ENCODE peak calls at places on chromosomes 1 and 21, in five cellular contexts. S, C, Z, T and N are unnamed samples.

GRCh38 chr1:186875874-186876273 is 47.1 kb downstream of the PLA2G4A start:
- DNase-seq in T (no peak), S (no peak), Z (no peak), C (no peak), N (no peak)

GRCh38 chr1:153308540-153308939 is 4.2 kb downstream of the PGLYRP3 start:
- DNase-seq in T (no peak), Z (no peak), C (no peak), S (no peak), N (no peak)

GRCh38 chr1:6310116-6310848 is 49.4 kb upstream of the GPR153 start:
- DNase-seq in T (no peak), Z (no peak), C (no peak), S (no peak), N (no peak)

GRCh38 chr21:25750085-25750484 is 15.3 kb downstream of the GABPA start:
- DNase-seq in Z (no peak), C (no peak), S (no peak), T (no peak), N (no peak)

GRCh38 chr1:43439781-43440180 is 13.9 kb downstream of the HYI start:
- DNase-seq in C (no peak), Z (no peak), T (no peak), S (no peak), N (no peak)

GRCh38 chr1:19533626-19534025 is 48.3 kb upstream of the CAPZB start:
- DNase-seq in C (no peak), Z (no peak), T (no peak), S (no peak), N (no peak)

GRCh38 chr1:203506821-203507220 is 12.9 kb downstream of the OPTC start:
- DNase-seq in S (no peak), T (peak), C (no peak), Z (no peak), N (no peak)

GRCh38 chr1:50416553-50417453 is 6.4 kb downstream of the DMRTA2 start:
- DNase-seq in C (no peak), S (no peak), Z (no peak), T (no peak), N (no peak)

GRCh38 chr1:116386042-116386441 is 13.0 kb downstream of the ATP1A1 start:
- DNase-seq in C (no peak), T (no peak), S (no peak), Z (no peak), N (no peak)

GRCh38 chr1:4515727-4516289 is 138.6 kb upstream of the AJAP1 start:
- DNase-seq in Z (no peak), C (no peak), T (no peak), S (no peak), N (no peak)

GRCh38 chr1:41874350-41874749 is 44.4 kb downstream of the HIVEP3 start:
- DNase-seq in C (no peak), Z (no peak), S (no peak), T (no peak), N (no peak)

GRCh38 chr1:42333662-42334239 is 1.3 kb downstream of the FOXJ3 start:
- DNase-seq in Z (no peak), S (no peak), C (no peak), T (no peak), N (no peak)

GRCh38 chr1:67882196-67882958 is 49.1 kb upstream of the GNG12 start:
- DNase-seq in Z (no peak), C (no peak), S (no peak), T (no peak), N (no peak)

GRCh38 chr21:32411366-32412161 is 942 bp upstream of the EVA1C start:
- DNase-seq in S (peak), T (peak), C (peak), Z (peak), N (no peak)